ENCODE peak calls at places on chromosomes 5 and 9, in seven cellular contexts. One of them, this sample, is unnamed.

GRCh38 chr5:18652404-18653215 is 1018.4 kb downstream of the TAF11L14 start:
- DNase-seq in A549: no peak
- DNase-seq in HFF-Myc: no peak
- DNase-seq in foreskin fibroblast: no peak
- DNase-seq in colonic mucosa: no peak
- DNase-seq in cardiac fibroblast: no peak
- DNase-seq in cardiac muscle cell: no peak
- DNase-seq in this sample: peak

GRCh38 chr5:31359839-31360238 is 166.4 kb downstream of the CDH6 start:
- DNase-seq in A549: no peak
- DNase-seq in HFF-Myc: no peak
- DNase-seq in foreskin fibroblast: no peak
- DNase-seq in colonic mucosa: no peak
- DNase-seq in cardiac fibroblast: no peak
- DNase-seq in cardiac muscle cell: no peak
- DNase-seq in this sample: no peak

GRCh38 chr5:75156585-75156984 is 80.1 kb downstream of the ANKRD31 start:
- DNase-seq in A549: peak
- DNase-seq in HFF-Myc: no peak
- DNase-seq in foreskin fibroblast: no peak
- DNase-seq in colonic mucosa: no peak
- DNase-seq in cardiac fibroblast: peak
- DNase-seq in cardiac muscle cell: no peak
- DNase-seq in this sample: peak

GRCh38 chr5:83844320-83845068 is 123.8 kb upstream of the HAPLN1 start:
- DNase-seq in A549: no peak
- DNase-seq in HFF-Myc: no peak
- DNase-seq in foreskin fibroblast: no peak
- DNase-seq in colonic mucosa: no peak
- DNase-seq in cardiac fibroblast: peak
- DNase-seq in cardiac muscle cell: no peak
- DNase-seq in this sample: no peak

GRCh38 chr5:158074992-158075769 is 216.2 kb upstream of the CLINT1 start:
- DNase-seq in A549: peak
- DNase-seq in HFF-Myc: peak
- DNase-seq in foreskin fibroblast: peak
- DNase-seq in colonic mucosa: peak
- DNase-seq in cardiac fibroblast: peak
- DNase-seq in cardiac muscle cell: peak
- DNase-seq in this sample: peak

GRCh38 chr9:87675906-87676515 is 49.9 kb upstream of the CTSL start:
- DNase-seq in A549: no peak
- DNase-seq in HFF-Myc: no peak
- DNase-seq in foreskin fibroblast: no peak
- DNase-seq in colonic mucosa: no peak
- DNase-seq in cardiac fibroblast: no peak
- DNase-seq in cardiac muscle cell: no peak
- DNase-seq in this sample: no peak

GRCh38 chr5:7873216-7873615 is 4.3 kb downstream of the MTRR start:
- DNase-seq in A549: no peak
- DNase-seq in HFF-Myc: no peak
- DNase-seq in foreskin fibroblast: no peak
- DNase-seq in colonic mucosa: no peak
- DNase-seq in cardiac fibroblast: no peak
- DNase-seq in cardiac muscle cell: no peak
- DNase-seq in this sample: no peak

GRCh38 chr9:69229367-69229766 is 55.3 kb downstream of the TJP2 start:
- DNase-seq in A549: no peak
- DNase-seq in HFF-Myc: no peak
- DNase-seq in foreskin fibroblast: no peak
- DNase-seq in colonic mucosa: no peak
- DNase-seq in cardiac fibroblast: no peak
- DNase-seq in cardiac muscle cell: no peak
- DNase-seq in this sample: no peak

DNA sequence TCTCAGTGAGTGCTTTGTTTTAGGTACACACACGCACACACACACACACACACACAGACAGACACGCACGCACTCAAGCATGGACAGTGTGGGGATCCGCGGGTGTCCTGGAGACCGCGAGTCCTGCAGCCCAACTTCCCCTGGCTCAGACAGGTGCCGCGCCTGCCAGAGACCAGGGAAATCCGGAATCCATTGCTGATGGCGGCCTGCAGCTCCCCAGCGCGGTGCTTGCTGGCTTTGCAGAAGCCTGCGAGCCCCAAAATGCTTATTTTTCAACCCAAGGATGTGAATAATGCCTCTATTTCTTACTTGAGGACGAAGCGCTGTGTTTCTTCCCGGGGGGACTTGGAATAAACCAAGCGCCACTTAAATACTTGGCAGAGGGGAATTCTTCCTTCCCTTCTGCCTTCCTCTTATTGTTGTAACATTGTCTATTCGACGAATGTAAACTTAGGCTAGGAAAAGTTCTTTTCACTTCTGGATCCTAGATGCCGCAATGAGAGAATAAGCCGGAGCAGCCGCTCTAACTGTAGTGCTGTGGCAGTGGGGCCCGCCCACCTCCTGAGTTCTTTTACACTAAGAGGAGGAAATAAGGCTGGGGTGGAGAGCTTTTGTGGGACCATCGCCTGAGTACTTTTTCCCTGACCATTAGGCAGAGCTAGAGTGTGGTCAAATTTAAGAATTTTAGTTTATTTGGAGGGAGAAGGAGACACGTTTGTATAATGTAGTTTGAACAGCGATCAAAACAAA is 804 bp downstream of the ITGA2 start:
- DNase-seq in A549: no peak
- DNase-seq in HFF-Myc: no peak
- DNase-seq in foreskin fibroblast: peak
- DNase-seq in colonic mucosa: peak
- DNase-seq in cardiac fibroblast: peak
- DNase-seq in cardiac muscle cell: peak
- DNase-seq in this sample: peak
- TF ChIP-seq CTCF in A549: peak
- TF ChIP-seq CTCF in HFF-Myc: peak
- TF ChIP-seq CTCF in foreskin fibroblast: peak
- TF ChIP-seq CTCF in colonic mucosa: peak
- TF ChIP-seq CTCF in cardiac fibroblast: peak
- TF ChIP-seq CTCF in cardiac muscle cell: peak
- TF ChIP-seq CTCF in this sample: peak

GRCh38 chr5:60997721-60998120 is 52.7 kb downstream of the NDUFAF2 start:
- DNase-seq in A549: no peak
- DNase-seq in HFF-Myc: no peak
- DNase-seq in foreskin fibroblast: no peak
- DNase-seq in colonic mucosa: no peak
- DNase-seq in cardiac fibroblast: peak
- DNase-seq in cardiac muscle cell: no peak
- DNase-seq in this sample: no peak

GRCh38 chr5:60996368-60996767 is 51.4 kb downstream of the NDUFAF2 start:
- DNase-seq in A549: no peak
- DNase-seq in HFF-Myc: no peak
- DNase-seq in foreskin fibroblast: no peak
- DNase-seq in colonic mucosa: no peak
- DNase-seq in cardiac fibroblast: no peak
- DNase-seq in cardiac muscle cell: no peak
- DNase-seq in this sample: no peak

GRCh38 chr5:60993425-60993824 is 48.4 kb downstream of the NDUFAF2 start:
- DNase-seq in A549: peak
- DNase-seq in HFF-Myc: no peak
- DNase-seq in foreskin fibroblast: no peak
- DNase-seq in colonic mucosa: no peak
- DNase-seq in cardiac fibroblast: no peak
- DNase-seq in cardiac muscle cell: no peak
- DNase-seq in this sample: no peak

GRCh38 chr5:60992871-60993270 is 47.9 kb downstream of the NDUFAF2 start:
- DNase-seq in A549: no peak
- DNase-seq in HFF-Myc: no peak
- DNase-seq in foreskin fibroblast: no peak
- DNase-seq in colonic mucosa: no peak
- DNase-seq in cardiac fibroblast: no peak
- DNase-seq in cardiac muscle cell: no peak
- DNase-seq in this sample: no peak

DNA sequence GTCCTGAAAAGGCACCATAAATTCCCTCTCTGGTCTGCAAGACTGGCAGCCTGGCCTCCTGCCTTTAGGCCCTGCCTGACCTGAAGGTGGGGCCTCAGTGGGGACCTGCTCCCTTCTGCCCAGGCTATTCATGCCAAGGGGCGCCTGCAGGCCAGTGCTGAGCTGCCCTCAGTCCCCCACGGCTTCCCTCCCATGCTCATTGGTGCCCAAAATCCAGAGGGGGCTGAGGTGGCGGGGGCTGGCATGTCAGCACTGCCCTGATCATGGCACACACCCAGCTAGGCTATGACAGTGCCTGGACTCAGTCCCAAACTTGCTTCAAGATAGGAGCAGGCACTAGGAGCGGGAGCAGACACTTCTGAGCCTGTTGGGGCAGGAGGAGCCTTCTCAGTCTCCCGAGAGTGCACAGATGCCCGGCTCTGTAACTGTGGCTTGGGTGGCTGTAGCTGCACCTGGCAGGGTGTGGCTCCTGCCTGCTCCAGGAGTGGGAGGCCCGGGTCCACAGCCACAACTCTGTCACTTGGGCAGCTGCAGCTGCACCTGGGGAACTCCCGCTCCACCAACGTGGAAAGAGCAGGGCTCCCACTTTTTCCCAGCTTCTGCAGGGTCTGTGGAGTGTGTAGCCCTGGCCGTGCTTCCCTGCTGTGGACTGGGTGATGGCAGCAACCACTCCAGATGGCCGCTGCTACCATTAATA is 49.0 kb downstream of the NDUFAF2 start:
- DNase-seq in A549: no peak
- DNase-seq in HFF-Myc: no peak
- DNase-seq in foreskin fibroblast: no peak
- DNase-seq in colonic mucosa: no peak
- DNase-seq in cardiac fibroblast: no peak
- DNase-seq in cardiac muscle cell: no peak
- DNase-seq in this sample: no peak
- H3K4me3 ChIP-seq in A549: no peak
- H3K4me3 ChIP-seq in HFF-Myc: no peak
- H3K4me3 ChIP-seq in foreskin fibroblast: no peak
- H3K4me3 ChIP-seq in colonic mucosa: no peak
- H3K4me3 ChIP-seq in cardiac fibroblast: no peak
- H3K4me3 ChIP-seq in cardiac muscle cell: no peak
- H3K4me3 ChIP-seq in this sample: no peak

GRCh38 chr9:135485832-135486231 is 6.2 kb downstream of the PPP1R26 start:
- DNase-seq in A549: no peak
- DNase-seq in HFF-Myc: no peak
- DNase-seq in foreskin fibroblast: no peak
- DNase-seq in colonic mucosa: no peak
- DNase-seq in cardiac fibroblast: no peak
- DNase-seq in cardiac muscle cell: no peak
- DNase-seq in this sample: no peak

GRCh38 chr9:135486267-135487065 is 6.9 kb downstream of the PPP1R26 start:
- DNase-seq in A549: no peak
- DNase-seq in HFF-Myc: no peak
- DNase-seq in foreskin fibroblast: no peak
- DNase-seq in colonic mucosa: no peak
- DNase-seq in cardiac fibroblast: no peak
- DNase-seq in cardiac muscle cell: no peak
- DNase-seq in this sample: no peak

GRCh38 chr9:135484460-135485277 is 5.1 kb downstream of the PPP1R26 start:
- DNase-seq in A549: no peak
- DNase-seq in HFF-Myc: no peak
- DNase-seq in foreskin fibroblast: no peak
- DNase-seq in colonic mucosa: no peak
- DNase-seq in cardiac fibroblast: no peak
- DNase-seq in cardiac muscle cell: no peak
- DNase-seq in this sample: no peak

GRCh38 chr9:135487281-135488012 is 7.9 kb downstream of the PPP1R26 start:
- DNase-seq in A549: no peak
- DNase-seq in HFF-Myc: no peak
- DNase-seq in foreskin fibroblast: no peak
- DNase-seq in colonic mucosa: no peak
- DNase-seq in cardiac fibroblast: no peak
- DNase-seq in cardiac muscle cell: no peak
- DNase-seq in this sample: no peak

DNA sequence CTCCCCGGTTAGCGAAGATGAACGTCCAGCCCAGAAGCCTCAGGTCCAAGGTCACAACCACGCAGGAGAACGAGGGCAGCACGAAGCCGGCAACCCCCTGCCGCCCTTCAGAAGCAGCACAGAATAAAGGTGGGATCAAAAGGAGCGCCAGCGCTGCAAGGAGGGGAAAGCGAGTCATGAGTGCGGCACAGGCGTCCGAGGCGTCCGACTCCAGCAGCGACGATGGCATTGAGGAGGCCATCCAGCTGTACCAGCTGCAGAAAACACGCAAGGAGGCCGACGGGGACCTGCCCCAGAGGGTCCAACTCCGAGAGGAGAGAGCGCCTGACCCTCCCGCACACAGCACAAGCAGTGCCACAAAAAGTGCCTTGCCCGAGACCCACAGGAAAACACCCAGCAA is 5.8 kb downstream of the PPP1R26 start:
- DNase-seq in A549: no peak
- DNase-seq in HFF-Myc: no peak
- DNase-seq in foreskin fibroblast: no peak
- DNase-seq in colonic mucosa: no peak
- DNase-seq in cardiac fibroblast: no peak
- DNase-seq in cardiac muscle cell: no peak
- DNase-seq in this sample: no peak
- TF ChIP-seq CTCF in A549: no peak
- TF ChIP-seq CTCF in HFF-Myc: no peak
- TF ChIP-seq CTCF in foreskin fibroblast: no peak
- TF ChIP-seq CTCF in colonic mucosa: no peak
- TF ChIP-seq CTCF in cardiac fibroblast: no peak
- TF ChIP-seq CTCF in cardiac muscle cell: no peak
- TF ChIP-seq CTCF in this sample: no peak

GRCh38 chr5:132001647-132002561 is 9.6 kb downstream of the ACSL6 start:
- DNase-seq in A549: no peak
- DNase-seq in HFF-Myc: peak
- DNase-seq in foreskin fibroblast: peak
- DNase-seq in colonic mucosa: no peak
- DNase-seq in cardiac fibroblast: peak
- DNase-seq in cardiac muscle cell: peak
- DNase-seq in this sample: peak
- H3K4me3 ChIP-seq in A549: no peak
- H3K4me3 ChIP-seq in HFF-Myc: no peak
- H3K4me3 ChIP-seq in foreskin fibroblast: no peak
- H3K4me3 ChIP-seq in colonic mucosa: no peak
- H3K4me3 ChIP-seq in cardiac fibroblast: no peak
- H3K4me3 ChIP-seq in cardiac muscle cell: no peak
- H3K4me3 ChIP-seq in this sample: no peak

GRCh38 chr5:177520906-177521513 is 4.2 kb upstream of the DDX41 start:
- DNase-seq in A549: no peak
- DNase-seq in HFF-Myc: no peak
- DNase-seq in foreskin fibroblast: no peak
- DNase-seq in colonic mucosa: no peak
- DNase-seq in cardiac fibroblast: no peak
- DNase-seq in cardiac muscle cell: no peak
- DNase-seq in this sample: no peak
- TF ChIP-seq CTCF in A549: peak
- TF ChIP-seq CTCF in HFF-Myc: peak
- TF ChIP-seq CTCF in foreskin fibroblast: peak
- TF ChIP-seq CTCF in colonic mucosa: no peak
- TF ChIP-seq CTCF in cardiac fibroblast: peak
- TF ChIP-seq CTCF in cardiac muscle cell: peak
- TF ChIP-seq CTCF in this sample: peak

GRCh38 chr9:122816163-122816867 is 12.1 kb downstream of the PDCL start:
- DNase-seq in A549: no peak
- DNase-seq in HFF-Myc: no peak
- DNase-seq in foreskin fibroblast: no peak
- DNase-seq in colonic mucosa: peak
- DNase-seq in cardiac fibroblast: no peak
- DNase-seq in cardiac muscle cell: no peak
- DNase-seq in this sample: no peak
- H3K4me3 ChIP-seq in A549: no peak
- H3K4me3 ChIP-seq in HFF-Myc: no peak
- H3K4me3 ChIP-seq in foreskin fibroblast: no peak
- H3K4me3 ChIP-seq in colonic mucosa: no peak
- H3K4me3 ChIP-seq in cardiac fibroblast: no peak
- H3K4me3 ChIP-seq in cardiac muscle cell: no peak
- H3K4me3 ChIP-seq in this sample: no peak

This sample was measured in endodermal cell.